ENCODE peak calls at places on chromosomes 3 and 15, in four cellular contexts. B is breast epithelium, I is ovary, A is upper lobe of left lung. H is an unnamed sample. For H3K4me1, the result is how much of the 10 kb centered on the place peaks cover.

GRCh38 chr15:86929461-86929860 is 849.8 kb downstream of the AGBL1 start:
- DNase-seq in B (no peak), I (no peak), A (no peak), H (no peak)

GRCh38 chr3:181885868-181886630 is 174.3 kb downstream of the SOX2 start:
- DNase-seq in B (no peak), I (no peak), A (no peak), H (no peak)

GRCh38 chr3:63961891-63962290 is 49.7 kb upstream of the SCAANT1 start:
- DNase-seq in B (no peak), I (no peak), A (no peak), H (no peak)

GRCh38 chr3:45347329-45348000 is 40.9 kb upstream of the LARS2 start:
- DNase-seq in B (no peak), I (no peak), A (no peak), H (no peak)

GRCh38 chr3:187777331-187778046 is 32.2 kb upstream of the BCL6 start:
- DNase-seq in B (no peak), I (no peak), A (no peak), H (no peak)

GRCh38 chr3:150149651-150150051 is 179.0 kb upstream of the PFN2 start:
- DNase-seq in B (no peak), I (no peak), A (no peak), H (no peak)

GRCh38 chr3:73530030-73530411 is 94.7 kb downstream of the PDZRN3 start:
- DNase-seq in B (no peak), I (no peak), A (no peak), H (no peak)

GRCh38 chr3:46495901-46496456 is 1.8 kb upstream of the RTP3 start:
- DNase-seq in B (no peak), I (no peak), A (no peak), H (no peak)

GRCh38 chr3:5332270-5332956 is 144.9 kb downstream of the EDEM1 start:
- DNase-seq in B (no peak), I (no peak), A (no peak), H (no peak)

GRCh38 chr3:7074217-7074616 is 213.3 kb downstream of the GRM7 start:
- DNase-seq in B (no peak), I (no peak), A (no peak), H (no peak)

GRCh38 chr3:52090620-52091468 is 34.5 kb upstream of the DUSP7 start:
- DNase-seq in B (no peak), I (peak), A (no peak), H (peak)

GRCh38 chr3:141151439-141151838 is 80.2 kb upstream of the PXYLP1 start:
- DNase-seq in B (no peak), I (no peak), A (no peak), H (no peak)

GRCh38 chr3:107271787-107272387 is 105.4 kb upstream of the CCDC54 start:
- DNase-seq in B (no peak), I (no peak), A (no peak), H (no peak)

GRCh38 chr3:100518983-100519382 is 26.6 kb downstream of the TMEM45A start:
- DNase-seq in B (no peak), I (no peak), A (no peak), H (no peak)

GRCh38 chr15:46861796-46862195 is 855.5 kb upstream of the SEMA6D start:
- DNase-seq in B (no peak), I (no peak), A (no peak), H (no peak)

GRCh38 chr3:127014536-127015281 is 31.8 kb downstream of the PLXNA1 start:
- DNase-seq in B (no peak), I (no peak), A (no peak), H (no peak)

GRCh38 chr15:51883436-51883835 is 54.0 kb downstream of the TMOD3 start:
- DNase-seq in B (no peak), I (no peak), A (no peak), H (no peak)

GRCh38 chr3:30646181-30646876 is 39.9 kb downstream of the TGFBR2 start:
- DNase-seq in B (no peak), I (no peak), A (no peak), H (no peak)

GRCh38 chr15:69036856-69037255 is 22.4 kb downstream of the NOX5 start:
- DNase-seq in B (no peak), I (no peak), A (no peak), H (no peak)

GRCh38 chr3:46998852-46999515 is 19.5 kb downstream of the NBEAL2 start:
- DNase-seq in B (no peak), I (no peak), A (no peak), H (peak)

GRCh38 chr15:100043069-100043641 is 298.6 kb downstream of the ADAMTS17 start:
- DNase-seq in B (peak), I (no peak), A (no peak), H (no peak)

GRCh38 chr3:187909871-187910270 is 164.6 kb upstream of the BCL6 start:
- DNase-seq in B (no peak), I (no peak), A (no peak), H (no peak)

GRCh38 chr15:80605591-80606150 is 89.4 kb upstream of the ABHD17C start:
- DNase-seq in B (no peak), I (no peak), A (no peak), H (no peak)

GRCh38 chr15:83285979-83286553 is 1.6 kb upstream of the BNC1 start:
- DNase-seq in B (no peak), I (no peak), A (no peak), H (no peak)

GRCh38 chr3:23804441-23805227 is 1.1 kb upstream of the UBE2E1 start:
- DNase-seq in B (no peak), I (no peak), A (no peak), H (no peak)

GRCh38 chr15:75153565-75154248 is 48.0 kb upstream of the C15orf39 start:
- DNase-seq in B (no peak), I (no peak), A (no peak), H (no peak)

GRCh38 chr3:28050895-28051294 is 190.5 kb upstream of the CMC1 start:
- DNase-seq in B (no peak), I (no peak), A (no peak), H (no peak)

GRCh38 chr3:191066669-191067068 is 132.4 kb upstream of the OSTN start:
- DNase-seq in B (no peak), I (no peak), A (no peak), H (no peak)

GRCh38 chr3:192409838-192410683 is 317.3 kb downstream of the FGF12 start:
- DNase-seq in B (no peak), I (no peak), A (peak), H (no peak)

GRCh38 chr15:60006203-60006782 is 2.2 kb downstream of the FOXB1 start:
- DNase-seq in B (no peak), I (no peak), A (peak), H (no peak)

GRCh38 chr15:90059208-90059985 is 42.9 kb downstream of the IDH2 start:
- DNase-seq in B (no peak), I (no peak), A (peak), H (peak)

GRCh38 chr3:37891227-37891626 is 29.5 kb downstream of the CTDSPL start:
- DNase-seq in B (no peak), I (no peak), A (no peak), H (no peak)

GRCh38 chr15:32851619-32852416 is 134.0 kb downstream of the GREM1 start:
- DNase-seq in B (no peak), I (no peak), A (no peak), H (no peak)

GRCh38 chr3:71690222-71690821 is 34.9 kb downstream of the EIF4E3 start:
- DNase-seq in B (no peak), I (peak), A (no peak), H (no peak)

GRCh38 chr3:126433496-126434263 is 39.0 kb downstream of the CFAP100 start:
- DNase-seq in B (peak), I (no peak), A (peak), H (no peak)

GRCh38 chr15:101490408-101490891 is 943 bp upstream of the PCSK6 start:
- DNase-seq in B (no peak), I (no peak), A (no peak), H (no peak)

GRCh38 chr3:24521306-24522154 is 26.9 kb upstream of the THRB start:
- DNase-seq in B (peak), I (peak), A (peak), H (peak)

DNA sequence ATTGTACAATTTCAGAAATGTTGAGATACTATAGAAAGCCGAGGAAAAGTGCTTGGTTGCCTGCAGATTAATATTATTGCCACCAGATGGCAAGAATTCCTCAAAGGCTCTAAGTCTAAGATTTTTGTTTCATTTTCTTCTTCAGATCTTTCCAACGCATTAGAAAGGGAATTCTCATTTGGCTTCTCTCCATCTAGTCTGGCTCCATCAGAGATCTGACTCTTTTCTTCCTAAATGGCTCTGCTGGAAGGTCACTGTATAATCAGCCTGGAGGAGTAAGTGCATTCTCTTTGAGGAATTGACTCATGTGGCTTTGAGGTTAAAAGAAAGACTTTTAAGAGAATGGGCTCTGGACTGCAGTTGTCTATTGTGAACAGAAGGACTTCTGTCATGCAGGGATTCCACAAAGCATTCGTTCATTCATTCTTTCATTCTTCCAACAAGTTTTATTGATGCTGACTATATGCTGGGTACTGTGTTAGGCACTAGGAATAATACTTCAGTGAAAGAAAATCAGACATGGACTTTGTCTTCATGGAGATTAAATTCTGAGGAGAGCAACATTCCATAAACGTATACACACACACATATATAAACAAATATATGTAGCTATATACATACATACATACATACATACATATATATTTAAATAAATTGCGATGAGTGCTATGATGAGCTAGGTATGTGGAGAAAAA is 55.3 kb downstream of the SLC28A2 start:
- DNase-seq in B (no peak), I (no peak), A (no peak), H (no peak)
- H3K4me1 ChIP-seq in B (under half), I (under half), A (under half), H (under half)

GRCh38 chr3:194488007-194488742 is 1.4 kb upstream of the ATP13A3 start:
- DNase-seq in B (no peak), I (no peak), A (no peak), H (no peak)

GRCh38 chr3:194485471-194485875 is 1.3 kb downstream of the ATP13A3 start:
- DNase-seq in B (no peak), I (no peak), A (no peak), H (no peak)

GRCh38 chr3:194485876-194486539 is 794 bp downstream of the ATP13A3 start:
- DNase-seq in B (no peak), I (peak), A (peak), H (peak)

GRCh38 chr3:194486540-194487288 is at the start of gene ATP13A3:
- DNase-seq in B (peak), I (peak), A (peak), H (peak)

DNA sequence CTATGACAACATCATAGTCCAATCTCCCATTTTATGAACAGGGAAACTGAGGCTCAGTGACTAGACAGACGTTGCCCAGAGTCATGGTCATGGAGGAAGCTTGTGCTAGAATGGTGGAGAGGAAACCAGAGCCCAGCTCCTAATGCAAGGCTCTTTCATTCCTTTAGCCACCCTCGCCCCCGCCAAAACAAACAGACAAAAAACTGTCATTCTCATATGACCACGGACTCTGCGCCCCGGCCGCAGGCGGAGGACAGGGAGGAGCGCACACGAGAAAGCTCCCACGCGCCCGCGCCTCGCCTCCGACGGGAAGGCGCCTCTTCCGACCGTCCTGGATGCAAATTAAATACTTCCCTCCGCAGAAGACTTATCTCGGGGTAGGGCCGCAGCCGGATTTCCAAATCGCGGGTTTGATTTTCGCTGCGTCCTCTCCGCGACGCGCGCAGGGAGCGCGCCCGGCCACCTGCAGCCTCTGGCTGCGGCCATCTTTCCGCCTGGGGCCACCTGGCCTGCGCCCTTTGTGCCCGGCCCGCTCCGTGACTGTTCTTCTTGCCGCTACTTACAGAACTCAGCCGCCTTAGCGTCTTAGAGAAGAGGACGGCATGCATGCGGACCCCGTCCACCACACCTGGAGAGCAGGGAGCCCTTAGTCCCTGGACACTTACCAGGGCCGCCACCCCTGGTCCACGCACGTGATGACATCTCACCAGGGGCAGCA is 646 bp upstream of the ATP13A3 start:
- DNase-seq in B (no peak), I (peak), A (peak), H (peak)
- TF ChIP-seq POLR2A in B (no peak), I (no peak), A (no peak), H (no peak)

GRCh38 chr3:152971880-152972279 is 136.9 kb downstream of the P2RY1 start:
- DNase-seq in B (no peak), I (no peak), A (no peak), H (no peak)

GRCh38 chr3:152977356-152977755 is 142.4 kb downstream of the P2RY1 start:
- DNase-seq in B (no peak), I (no peak), A (no peak), H (no peak)

GRCh38 chr3:152978152-152978551 is 143.2 kb downstream of the P2RY1 start:
- DNase-seq in B (no peak), I (no peak), A (no peak), H (no peak)

GRCh38 chr3:152973575-152973974 is 138.6 kb downstream of the P2RY1 start:
- DNase-seq in B (no peak), I (no peak), A (no peak), H (no peak)

GRCh38 chr3:152976232-152976631 is 141.3 kb downstream of the P2RY1 start:
- DNase-seq in B (no peak), I (no peak), A (no peak), H (no peak)
- H3K4me1 ChIP-seq in B (under half), I (under half), A (under half), H (under half)

DNA sequence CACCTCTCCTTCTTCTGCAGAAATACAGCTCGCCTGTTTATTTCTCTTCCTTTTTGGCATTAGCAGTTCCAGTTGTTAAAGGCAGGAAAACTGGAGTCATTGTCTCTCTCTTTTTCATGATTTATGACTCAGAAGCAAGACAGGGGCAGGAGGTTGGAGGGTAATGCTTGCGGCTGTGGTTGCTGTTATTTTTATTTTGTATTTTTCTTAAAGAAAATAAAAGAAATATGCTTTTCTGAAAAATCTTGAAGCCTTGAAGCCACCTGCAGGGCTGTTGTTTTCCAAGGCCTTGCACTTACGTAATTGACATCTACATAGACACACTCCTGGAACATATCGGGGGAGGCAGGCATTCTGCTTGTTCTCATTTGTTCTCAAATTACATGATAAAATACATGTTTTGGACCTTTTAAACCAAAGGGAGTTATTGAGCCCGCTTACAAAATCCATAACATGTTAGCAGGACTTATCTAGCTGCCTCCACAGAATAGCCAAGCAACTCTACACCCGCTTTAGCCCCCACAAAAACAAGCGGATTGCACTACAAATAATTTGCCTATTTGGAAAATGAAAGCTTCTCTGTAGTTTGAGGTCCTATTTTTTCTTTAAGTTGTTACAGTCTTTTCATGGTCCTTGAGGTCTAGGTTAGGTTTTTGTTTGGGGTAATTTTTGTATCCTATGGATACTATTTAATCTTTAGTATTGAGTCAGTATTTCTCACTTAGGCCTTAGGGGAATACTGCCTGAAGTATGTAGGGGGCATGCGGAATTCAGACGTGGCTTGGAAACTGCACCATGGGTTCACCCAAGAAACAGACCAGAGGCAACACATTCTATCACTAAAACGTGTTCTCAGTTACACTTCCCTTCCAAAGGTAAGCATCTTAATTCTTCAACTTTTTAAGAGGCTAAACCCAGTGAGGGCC is 1004.5 kb upstream of the NR2F2 start:
- DNase-seq in B (no peak), I (peak), A (no peak), H (no peak)
- TF ChIP-seq POLR2A in B (no peak), I (peak), A (no peak), H (no peak)

GRCh38 chr3:66481071-66482001 is 19.5 kb downstream of the LRIG1 start:
- DNase-seq in B (no peak), I (no peak), A (no peak), H (no peak)

GRCh38 chr3:66482005-66482404 is 18.8 kb downstream of the LRIG1 start:
- DNase-seq in B (no peak), I (no peak), A (peak), H (no peak)

GRCh38 chr3:66478923-66479322 is 21.9 kb downstream of the LRIG1 start:
- DNase-seq in B (no peak), I (no peak), A (no peak), H (no peak)

GRCh38 chr3:66479532-66479947 is 21.3 kb downstream of the LRIG1 start:
- DNase-seq in B (no peak), I (no peak), A (no peak), H (no peak)

GRCh38 chr3:66480666-66481065 is 20.2 kb downstream of the LRIG1 start:
- DNase-seq in B (no peak), I (no peak), A (no peak), H (no peak)
- H3K4me1 ChIP-seq in B (under half), I (under half), A (half or more), H (half or more)

DNA sequence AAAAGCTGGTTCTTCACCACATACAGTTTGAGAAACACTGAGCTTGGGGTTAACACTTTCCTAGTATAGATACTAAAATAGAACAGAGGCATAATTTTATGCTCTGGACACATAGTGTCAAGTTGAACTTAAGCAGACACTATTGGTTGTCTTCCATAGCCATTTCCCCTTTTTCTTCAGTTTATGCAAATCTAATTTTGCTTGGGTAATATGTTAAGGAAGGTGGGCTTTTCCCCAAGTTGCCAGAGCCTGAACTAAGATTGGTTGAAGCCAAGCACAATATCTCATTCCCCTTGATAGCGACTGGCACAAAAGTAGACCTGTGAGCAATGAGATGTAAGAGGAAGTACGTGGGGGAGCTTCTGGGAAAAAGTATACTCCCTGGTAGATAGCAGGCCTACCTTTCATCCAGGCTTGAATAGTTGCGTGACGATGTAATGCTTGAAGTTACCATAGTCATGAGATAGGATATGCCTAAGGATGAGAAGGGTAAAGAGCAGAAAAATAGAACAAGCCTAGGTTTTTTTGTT is 4.5 kb upstream of the POPDC2 start:
- DNase-seq in B (no peak), I (no peak), A (no peak), H (no peak)
- TF ChIP-seq POLR2A in B (no peak), I (no peak), A (no peak), H (no peak)

DNA sequence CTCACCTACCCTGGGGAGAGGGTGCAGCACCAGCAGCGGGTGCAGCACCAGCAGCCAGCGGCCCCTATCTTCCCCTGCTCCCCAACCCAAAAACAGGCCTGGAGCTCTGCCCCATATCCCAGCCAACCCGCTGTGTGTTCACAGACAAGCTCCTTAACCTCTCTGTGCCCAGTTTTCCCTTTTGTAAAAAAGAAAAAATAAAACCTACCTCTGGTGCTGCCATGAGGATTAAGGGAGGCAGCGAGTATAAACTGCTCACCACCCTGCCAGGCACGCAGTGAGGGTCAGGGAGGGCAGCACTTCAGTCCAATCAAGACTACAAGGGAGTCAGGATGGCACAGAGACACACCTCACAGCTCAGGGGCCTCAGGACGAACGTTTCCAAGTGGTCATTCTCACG is 163.3 kb downstream of the NUP210 start:
- DNase-seq in B (no peak), I (no peak), A (no peak), H (no peak)
- H3K4me1 ChIP-seq in B (under half), I (under half), A (under half), H (under half)

GRCh38 chr3:177982034-177982433 is 554.2 kb upstream of the KCNMB2 start:
- DNase-seq in B (no peak), I (no peak), A (no peak), H (no peak)
- TF ChIP-seq POLR2A in B (no peak), I (no peak), A (no peak), H (no peak)

GRCh38 chr15:85879334-85880163 is 84.8 kb upstream of the KLHL25 start:
- DNase-seq in B (no peak), I (no peak), A (no peak), H (no peak)
- H3K4me1 ChIP-seq in B (under half), I (under half), A (under half), H (under half)

H was measured in right lobe of liver.